ENCODE peak calls at places on chromosomes 1 and 21, in four cellular contexts. Q, J, Y and T are unnamed samples.

GRCh38 chr1:99766378-99766800 is at the start of gene FRRS1:
- DNase-seq in J (peak), Q (peak), Y (peak), T (peak)

GRCh38 chr1:209434066-209434465 is 149.4 kb upstream of the CAMK1G start:
- DNase-seq in Q (no peak), Y (peak), J (no peak), T (no peak)

GRCh38 chr1:156840186-156840585 is 18.7 kb downstream of the INSRR start:
- DNase-seq in Q (no peak), Y (no peak), J (no peak), T (no peak)

GRCh38 chr1:170881268-170882265 is 53.8 kb upstream of the MROH9 start:
- DNase-seq in Y (peak), J (peak), Q (no peak), T (no peak)

GRCh38 chr1:62175568-62176179 is 19.0 kb upstream of the L1TD1 start:
- DNase-seq in Y (peak), J (peak), Q (no peak), T (peak)

GRCh38 chr21:42507418-42507817 is 6.2 kb upstream of the SLC37A1 start:
- DNase-seq in Y (no peak), Q (no peak), J (no peak), T (no peak)

GRCh38 chr1:2526824-2527552 is 592 bp upstream of the PANK4 start:
- DNase-seq in Y (peak), Q (no peak), J (peak), T (no peak)

GRCh38 chr1:86811539-86811938 is 102.4 kb downstream of the SELENOF start:
- DNase-seq in Q (peak), Y (peak), J (no peak), T (peak)

GRCh38 chr21:44950351-44950750 is 10.5 kb downstream of the SLX9 start:
- DNase-seq in J (no peak), Y (no peak), Q (no peak), T (no peak)

GRCh38 chr1:216045400-216045799 is 377.8 kb downstream of the USH2A start:
- DNase-seq in J (peak), Y (no peak), Q (no peak), T (no peak)

GRCh38 chr1:192002063-192002462 is 156.2 kb upstream of the RGS18 start:
- DNase-seq in Q (no peak), Y (peak), J (no peak), T (no peak)

GRCh38 chr1:154960446-154961136 is 991 bp downstream of the PYGO2 start:
- DNase-seq in Q (no peak), J (no peak), Y (no peak), T (no peak)

GRCh38 chr1:31063636-31064035 is 1.9 kb downstream of the PUM1 start:
- DNase-seq in Q (no peak), J (peak), Y (peak), T (no peak)

GRCh38 chr1:67687649-67688048 is 2.6 kb downstream of the GADD45A start:
- DNase-seq in Y (peak), J (peak), Q (no peak), T (no peak)

GRCh38 chr1:91613594-91613993 is 112.9 kb downstream of the CDC7 start:
- DNase-seq in J (peak), Q (no peak), Y (peak), T (no peak)

GRCh38 chr1:35210306-35211112 is 17.6 kb upstream of the SFPQ start:
- DNase-seq in Q (peak), J (no peak), Y (peak), T (peak)

GRCh38 chr1:28129150-28129549 is 40.7 kb upstream of the EYA3 start:
- DNase-seq in J (peak), Y (no peak), Q (no peak), T (no peak)

GRCh38 chr1:6960291-6960758 is 175.1 kb downstream of the CAMTA1 start:
- DNase-seq in Q (no peak), J (peak), Y (no peak), T (no peak)

GRCh38 chr1:243246916-243247315 is 8.2 kb downstream of the CEP170 start:
- DNase-seq in Y (no peak), J (peak), Q (no peak), T (no peak)

GRCh38 chr1:212600071-212600915 is 8.3 kb upstream of the ATF3 start:
- DNase-seq in J (no peak), Y (no peak), Q (no peak), T (no peak)

GRCh38 chr1:30942326-30942978 is 33.9 kb upstream of the SDC3 start:
- DNase-seq in Y (no peak), J (no peak), Q (no peak), T (no peak)

GRCh38 chr1:92030701-92031107 is 919 bp downstream of the EPHX4 start:
- DNase-seq in J (peak), Q (no peak), Y (peak), T (no peak)

GRCh38 chr1:156126701-156127534 is 12.4 kb downstream of the LMNA start:
- DNase-seq in J (peak), Y (no peak), Q (no peak), T (no peak)

GRCh38 chr1:12172042-12172851 is 5.5 kb downstream of the TNFRSF1B start:
- DNase-seq in Q (no peak), Y (no peak), J (no peak), T (no peak)

GRCh38 chr1:20686878-20687725 is 25.9 kb upstream of the DDOST start:
- DNase-seq in Y (no peak), J (no peak), Q (no peak), T (no peak)

GRCh38 chr1:18922319-18922726 is 20.0 kb upstream of the ALDH4A1 start:
- DNase-seq in Y (no peak), J (peak), Q (no peak), T (no peak)

GRCh38 chr1:172999349-172999748 is 51.4 kb downstream of the TNFSF18 start:
- DNase-seq in Q (no peak), Y (no peak), J (no peak), T (no peak)

GRCh38 chr1:53321366-53321765 is 6.5 kb downstream of the LRP8 start:
- DNase-seq in Y (peak), Q (no peak), J (no peak), T (peak)

GRCh38 chr1:207867136-207868081 is 43.5 kb downstream of the CD34 start:
- DNase-seq in Q (no peak), J (no peak), Y (no peak), T (no peak)

GRCh38 chr1:147542549-147542857 is 1.2 kb downstream of the BCL9 start:
- DNase-seq in Q (no peak), Y (no peak), J (no peak), T (no peak)

GRCh38 chr1:55127827-55128343 is 87.3 kb downstream of the USP24 start:
- DNase-seq in Y (no peak), Q (no peak), J (peak), T (no peak)

GRCh38 chr1:205989786-205990185 is 13.4 kb downstream of the RAB7B start:
- DNase-seq in Y (no peak), Q (no peak), J (no peak), T (no peak)

GRCh38 chr1:205988585-205988995 is 14.6 kb downstream of the RAB7B start:
- DNase-seq in Q (no peak), Y (peak), J (no peak), T (no peak)

GRCh38 chr1:205993068-205993467 is 10.1 kb downstream of the RAB7B start:
- DNase-seq in J (no peak), Q (no peak), Y (no peak), T (no peak)

GRCh38 chr1:205992218-205992882 is 10.8 kb downstream of the RAB7B start:
- DNase-seq in Y (no peak), Q (no peak), J (no peak), T (no peak)

GRCh38 chr1:205991237-205991636 is 12.0 kb downstream of the RAB7B start:
- DNase-seq in Q (no peak), Y (no peak), J (peak), T (no peak)
- H4K5ac ChIP-seq in Q (no peak), Y (no peak), J (no peak), T (no peak)

DNA sequence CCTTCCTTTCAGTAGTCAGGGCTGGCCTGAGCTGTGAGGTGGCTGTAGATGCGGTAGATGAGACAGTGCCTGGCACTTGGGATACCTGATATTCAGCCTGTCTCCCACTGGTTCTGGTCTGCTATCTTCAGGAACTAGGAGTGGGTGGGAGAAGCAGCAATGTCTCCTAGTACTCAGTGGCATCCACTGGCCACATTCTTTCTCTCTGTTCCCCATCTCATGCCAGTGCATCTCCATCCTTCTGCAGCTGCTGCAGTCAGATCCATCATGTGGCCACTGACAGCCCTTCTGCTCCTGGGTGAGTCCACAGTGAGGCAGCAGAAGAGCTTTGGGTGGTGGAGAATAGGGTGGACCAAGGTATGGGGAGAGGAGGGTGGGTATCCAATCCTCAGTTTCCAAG is 1.1 kb downstream of the FCRLB start:
- DNase-seq in J (no peak), Y (no peak), Q (no peak), T (no peak)
- H4K5ac ChIP-seq in J (no peak), Y (no peak), Q (no peak), T (no peak)

GRCh38 chr1:10909697-10910489 is 102.6 kb upstream of the TARDBP start:
- DNase-seq in Y (peak), Q (no peak), J (no peak), T (peak)

GRCh38 chr1:10914056-10914455 is 98.4 kb upstream of the TARDBP start:
- DNase-seq in Q (no peak), Y (no peak), J (no peak), T (no peak)

GRCh38 chr1:10910490-10911273 is 101.8 kb upstream of the TARDBP start:
- DNase-seq in Q (no peak), J (no peak), Y (no peak), T (no peak)

GRCh38 chr1:10911274-10912166 is 100.9 kb upstream of the TARDBP start:
- DNase-seq in Y (no peak), Q (no peak), J (no peak), T (no peak)

GRCh38 chr1:10912441-10912840 is 100.0 kb upstream of the TARDBP start:
- DNase-seq in Q (no peak), J (no peak), Y (no peak), T (no peak)
- H4K5ac ChIP-seq in Q (no peak), J (no peak), Y (no peak), T (no peak)

DNA sequence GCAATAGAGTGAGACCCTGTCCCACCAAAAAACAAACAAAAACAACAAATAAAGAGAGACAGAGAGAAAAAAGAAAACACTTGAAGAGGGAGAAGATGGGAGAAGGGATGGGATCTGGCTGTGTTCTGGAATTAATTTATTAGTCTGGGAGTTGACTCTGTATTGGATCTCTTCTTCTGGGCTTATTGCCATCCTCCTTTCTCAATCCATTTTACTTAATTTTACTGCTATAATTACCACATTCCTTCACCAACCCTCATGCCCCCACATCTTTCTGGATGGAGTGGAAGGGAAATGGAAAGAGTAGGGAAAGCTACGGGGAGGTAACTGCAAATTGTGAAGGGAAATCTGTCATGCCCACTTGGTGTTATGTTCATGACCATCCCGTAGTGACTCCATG is 42.9 kb downstream of the FMN2 start:
- DNase-seq in Y (no peak), J (peak), Q (no peak), T (no peak)
- H4K5ac ChIP-seq in Y (no peak), J (no peak), Q (no peak), T (no peak)

DNA sequence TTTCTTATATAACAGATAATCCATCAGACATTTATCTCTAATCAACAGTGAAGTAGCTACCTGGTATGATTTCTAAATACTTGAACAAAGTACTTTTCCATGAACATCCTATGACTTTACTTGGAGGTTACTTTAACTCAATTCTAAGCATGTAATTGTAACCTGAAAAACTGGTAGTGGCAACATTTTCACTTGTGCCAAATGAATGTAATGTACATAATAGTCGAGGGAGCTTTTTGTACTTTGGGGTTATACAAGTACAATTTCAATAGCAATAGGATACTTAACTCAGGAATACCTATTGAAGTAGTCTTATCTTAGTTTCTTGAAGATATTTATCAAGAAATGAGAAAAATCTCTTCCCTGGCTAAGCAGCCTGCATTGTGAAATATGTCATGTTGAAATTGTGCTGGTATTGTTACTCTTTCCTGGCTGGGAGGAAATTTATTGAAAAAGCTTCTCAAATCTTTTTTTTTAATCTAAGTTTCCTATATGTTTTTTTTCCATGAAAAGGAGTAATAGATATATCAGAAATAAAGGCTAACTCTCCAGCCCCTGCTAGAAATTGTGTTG is 33.7 kb upstream of the CACYBP start:
- DNase-seq in Y (no peak), J (no peak), Q (no peak), T (no peak)
- H4K5ac ChIP-seq in Y (no peak), J (no peak), Q (no peak), T (no peak)

DNA sequence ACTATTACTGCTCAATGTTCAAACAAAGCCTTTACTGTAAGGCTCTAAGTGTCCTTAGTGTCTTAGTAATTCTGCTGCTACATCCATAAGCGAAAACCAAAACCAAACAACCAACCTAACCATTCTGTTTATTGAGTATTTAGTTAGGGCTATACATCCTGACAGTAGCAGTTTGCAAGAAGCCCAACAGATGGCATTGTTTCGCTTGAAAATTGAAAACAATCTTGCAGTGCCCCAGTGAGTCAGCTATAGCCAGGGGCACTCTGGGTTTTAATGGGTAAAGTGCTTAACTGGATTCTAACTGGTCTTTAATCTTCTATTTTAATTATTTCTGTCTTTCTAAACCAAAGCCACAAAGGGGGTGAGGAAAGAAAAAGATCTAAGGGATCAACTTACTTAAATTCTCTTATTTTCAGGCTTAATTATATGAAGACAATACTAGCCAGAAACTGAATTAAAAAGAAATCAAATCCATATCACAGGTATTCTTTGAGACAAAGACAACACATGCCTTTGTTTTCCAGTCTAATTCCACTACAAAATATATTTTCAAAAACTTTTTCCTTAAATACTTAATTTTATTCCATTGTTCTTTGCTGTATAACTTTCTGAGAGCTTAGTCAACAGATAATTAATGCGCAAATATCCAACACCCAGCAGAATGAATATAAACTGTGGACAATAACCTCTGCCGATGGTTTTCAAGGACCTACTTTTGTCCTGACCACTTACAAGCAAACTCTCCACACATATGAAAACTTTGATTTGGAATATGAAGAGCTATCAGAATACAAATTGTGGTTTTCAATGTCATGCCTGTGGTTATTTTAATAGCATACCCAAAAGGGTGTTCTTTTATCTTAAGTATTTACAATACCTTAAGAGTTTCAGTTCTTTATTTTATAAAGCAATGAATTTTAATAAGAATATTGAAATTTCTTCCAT is 15.2 kb downstream of the POGZ start:
- DNase-seq in Y (peak), Q (no peak), J (peak), T (peak)
- H4K5ac ChIP-seq in Y (no peak), Q (no peak), J (no peak), T (no peak)